ENCODE peak calls at places on chromosomes 1 and 21, in ten cellular contexts. One of them, this sample, is unnamed.
A peak's percentile ranks its signal among the peaks of the same experiment; 100 is the strongest.

GRCh38 chr1:213138892-213139291 is 87.9 kb downstream of the RPS6KC1 start:
- DNase-seq in fibroblast of lung: peak; percentile 71
- DNase-seq in A549: no peak
- DNase-seq in mesendoderm: no peak
- DNase-seq in IMR-90: peak; percentile 69
- DNase-seq in OCI-LY7: no peak
- DNase-seq in keratinocyte: no peak
- DNase-seq in H9: no peak
- DNase-seq in neural progenitor cell: no peak
- DNase-seq in GM23338: no peak
- DNase-seq in this sample: no peak

GRCh38 chr1:186323865-186324264 is 51.2 kb downstream of the TPR start:
- DNase-seq in neural progenitor cell: no peak
- DNase-seq in H9: no peak
- DNase-seq in GM23338: no peak
- DNase-seq in A549: no peak
- DNase-seq in mesendoderm: no peak
- DNase-seq in fibroblast of lung: no peak
- DNase-seq in IMR-90: no peak
- DNase-seq in OCI-LY7: no peak
- DNase-seq in keratinocyte: no peak
- DNase-seq in this sample: no peak

GRCh38 chr1:193348126-193349045 is 162.0 kb upstream of the B3GALT2 start:
- DNase-seq in H9: no peak
- DNase-seq in A549: no peak
- DNase-seq in fibroblast of lung: peak; percentile 39
- DNase-seq in GM23338: peak; percentile 10
- DNase-seq in neural progenitor cell: peak; percentile 22
- DNase-seq in mesendoderm: peak; percentile 8
- DNase-seq in keratinocyte: no peak
- DNase-seq in OCI-LY7: no peak
- DNase-seq in IMR-90: peak; percentile 37
- DNase-seq in this sample: no peak

GRCh38 chr1:10778640-10779039 is 17.8 kb downstream of the CASZ1 start:
- DNase-seq in keratinocyte: no peak
- DNase-seq in mesendoderm: no peak
- DNase-seq in H9: no peak
- DNase-seq in A549: no peak
- DNase-seq in OCI-LY7: no peak
- DNase-seq in IMR-90: no peak
- DNase-seq in neural progenitor cell: no peak
- DNase-seq in fibroblast of lung: no peak
- DNase-seq in GM23338: no peak
- DNase-seq in this sample: no peak

GRCh38 chr1:59116920-59117542 is 179.9 kb upstream of the FGGY start:
- DNase-seq in IMR-90: peak; percentile 56
- DNase-seq in GM23338: peak; percentile 77
- DNase-seq in keratinocyte: no peak
- DNase-seq in fibroblast of lung: peak; percentile 76
- DNase-seq in H9: peak; percentile 75
- DNase-seq in OCI-LY7: no peak
- DNase-seq in neural progenitor cell: peak; percentile 66
- DNase-seq in A549: no peak
- DNase-seq in mesendoderm: peak; percentile 65
- DNase-seq in this sample: no peak

GRCh38 chr1:40273547-40274166 is 15.6 kb downstream of the ZMPSTE24 start:
- DNase-seq in mesendoderm: no peak
- DNase-seq in neural progenitor cell: no peak
- DNase-seq in GM23338: no peak
- DNase-seq in A549: no peak
- DNase-seq in fibroblast of lung: no peak
- DNase-seq in keratinocyte: no peak
- DNase-seq in IMR-90: no peak
- DNase-seq in H9: no peak
- DNase-seq in OCI-LY7: no peak
- DNase-seq in this sample: no peak

GRCh38 chr1:228867951-228868730 is 132.9 kb downstream of the RHOU start:
- DNase-seq in neural progenitor cell: no peak
- DNase-seq in keratinocyte: no peak
- DNase-seq in H9: peak; percentile 22
- DNase-seq in GM23338: no peak
- DNase-seq in OCI-LY7: no peak
- DNase-seq in A549: no peak
- DNase-seq in mesendoderm: no peak
- DNase-seq in fibroblast of lung: no peak
- DNase-seq in IMR-90: no peak
- DNase-seq in this sample: no peak

GRCh38 chr1:181647314-181648035 is 164.2 kb downstream of the CACNA1E start:
- DNase-seq in H9: no peak
- DNase-seq in OCI-LY7: no peak
- DNase-seq in IMR-90: no peak
- DNase-seq in mesendoderm: no peak
- DNase-seq in GM23338: no peak
- DNase-seq in fibroblast of lung: peak; percentile 47
- DNase-seq in neural progenitor cell: no peak
- DNase-seq in A549: no peak
- DNase-seq in keratinocyte: peak; percentile 32
- DNase-seq in this sample: no peak

GRCh38 chr1:15322648-15323350 is 75.8 kb downstream of the FHAD1 start:
- DNase-seq in mesendoderm: peak; percentile 45
- DNase-seq in fibroblast of lung: no peak
- DNase-seq in H9: no peak
- DNase-seq in GM23338: peak; percentile 28
- DNase-seq in A549: no peak
- DNase-seq in keratinocyte: no peak
- DNase-seq in neural progenitor cell: no peak
- DNase-seq in OCI-LY7: no peak
- DNase-seq in IMR-90: no peak
- DNase-seq in this sample: peak; percentile 44

GRCh38 chr1:186768906-186769305 is 59.8 kb upstream of the PLA2G4A start:
- DNase-seq in H9: no peak
- DNase-seq in fibroblast of lung: no peak
- DNase-seq in A549: no peak
- DNase-seq in OCI-LY7: no peak
- DNase-seq in IMR-90: no peak
- DNase-seq in keratinocyte: no peak
- DNase-seq in GM23338: no peak
- DNase-seq in neural progenitor cell: no peak
- DNase-seq in mesendoderm: no peak
- DNase-seq in this sample: peak; percentile 68

GRCh38 chr1:1858382-1859086 is 32.4 kb downstream of the GNB1 start:
- DNase-seq in H9: peak; percentile 55
- DNase-seq in OCI-LY7: no peak
- DNase-seq in neural progenitor cell: peak; percentile 56
- DNase-seq in fibroblast of lung: peak; percentile 82
- DNase-seq in GM23338: peak; percentile 72
- DNase-seq in IMR-90: peak; percentile 81
- DNase-seq in keratinocyte: no peak
- DNase-seq in mesendoderm: peak; percentile 87
- DNase-seq in A549: peak; percentile 62
- DNase-seq in this sample: no peak

GRCh38 chr21:45880097-45881068 is 101.2 kb upstream of the COL6A1 start:
- DNase-seq in keratinocyte: no peak
- DNase-seq in A549: peak; percentile 62
- DNase-seq in GM23338: peak; percentile 96
- DNase-seq in H9: peak; percentile 82
- DNase-seq in OCI-LY7: peak; percentile 65
- DNase-seq in neural progenitor cell: peak; percentile 92
- DNase-seq in fibroblast of lung: peak; percentile 67
- DNase-seq in IMR-90: peak; percentile 58
- DNase-seq in mesendoderm: peak; percentile 84
- DNase-seq in this sample: peak; percentile 91

GRCh38 chr1:113451710-113452109 is 61.4 kb downstream of the MAGI3 start:
- DNase-seq in GM23338: no peak
- DNase-seq in OCI-LY7: no peak
- DNase-seq in fibroblast of lung: no peak
- DNase-seq in neural progenitor cell: no peak
- DNase-seq in H9: no peak
- DNase-seq in mesendoderm: no peak
- DNase-seq in IMR-90: no peak
- DNase-seq in keratinocyte: no peak
- DNase-seq in A549: no peak
- DNase-seq in this sample: no peak

GRCh38 chr1:231487019-231487418 is 41.5 kb upstream of the TSNAX start:
- DNase-seq in mesendoderm: no peak
- DNase-seq in A549: no peak
- DNase-seq in fibroblast of lung: peak; percentile 24
- DNase-seq in H9: no peak
- DNase-seq in OCI-LY7: no peak
- DNase-seq in keratinocyte: no peak
- DNase-seq in IMR-90: peak; percentile 81
- DNase-seq in neural progenitor cell: no peak
- DNase-seq in GM23338: no peak
- DNase-seq in this sample: no peak

GRCh38 chr1:180369061-180369460 is 133.3 kb downstream of the ACBD6 start:
- DNase-seq in A549: no peak
- DNase-seq in mesendoderm: no peak
- DNase-seq in IMR-90: no peak
- DNase-seq in keratinocyte: no peak
- DNase-seq in OCI-LY7: no peak
- DNase-seq in GM23338: no peak
- DNase-seq in fibroblast of lung: no peak
- DNase-seq in H9: no peak
- DNase-seq in neural progenitor cell: no peak
- DNase-seq in this sample: no peak

GRCh38 chr1:180363596-180363995 is 133.5 kb downstream of the LHX4 start:
- DNase-seq in neural progenitor cell: no peak
- DNase-seq in fibroblast of lung: no peak
- DNase-seq in GM23338: peak; percentile 51
- DNase-seq in H9: no peak
- DNase-seq in IMR-90: no peak
- DNase-seq in keratinocyte: no peak
- DNase-seq in A549: no peak
- DNase-seq in OCI-LY7: no peak
- DNase-seq in mesendoderm: no peak
- DNase-seq in this sample: no peak

GRCh38 chr1:180365039-180365438 is 135.0 kb downstream of the LHX4 start:
- DNase-seq in GM23338: peak; percentile 67
- DNase-seq in OCI-LY7: peak; percentile 10
- DNase-seq in H9: no peak
- DNase-seq in mesendoderm: peak; percentile 49
- DNase-seq in keratinocyte: no peak
- DNase-seq in fibroblast of lung: no peak
- DNase-seq in IMR-90: no peak
- DNase-seq in A549: no peak
- DNase-seq in neural progenitor cell: peak; percentile 28
- DNase-seq in this sample: peak; percentile 77

GRCh38 chr1:180366386-180367068 is 135.8 kb downstream of the ACBD6 start:
- DNase-seq in fibroblast of lung: peak; percentile 63
- DNase-seq in IMR-90: peak; percentile 70
- DNase-seq in neural progenitor cell: no peak
- DNase-seq in GM23338: no peak
- DNase-seq in OCI-LY7: no peak
- DNase-seq in A549: no peak
- DNase-seq in H9: no peak
- DNase-seq in keratinocyte: no peak
- DNase-seq in mesendoderm: no peak
- DNase-seq in this sample: no peak
- H3K4me2 ChIP-seq in fibroblast of lung: no peak overlapping the region
- H3K4me2 ChIP-seq in IMR-90: peak overlapping the region; percentile 68
- H3K4me2 ChIP-seq in neural progenitor cell: no peak overlapping the region
- H3K4me2 ChIP-seq in GM23338: no peak overlapping the region
- H3K4me2 ChIP-seq in OCI-LY7: no peak overlapping the region
- H3K4me2 ChIP-seq in A549: no peak overlapping the region
- H3K4me2 ChIP-seq in H9: no peak overlapping the region
- H3K4me2 ChIP-seq in keratinocyte: no peak overlapping the region
- H3K4me2 ChIP-seq in mesendoderm: no peak overlapping the region
- H3K4me2 ChIP-seq in this sample: no peak overlapping the region

GRCh38 chr1:54794401-54795099 is 6.6 kb downstream of the TTC22 start:
- DNase-seq in H9: no peak
- DNase-seq in IMR-90: peak; percentile 4
- DNase-seq in keratinocyte: no peak
- DNase-seq in GM23338: no peak
- DNase-seq in fibroblast of lung: no peak
- DNase-seq in OCI-LY7: no peak
- DNase-seq in A549: no peak
- DNase-seq in mesendoderm: no peak
- DNase-seq in neural progenitor cell: no peak
- DNase-seq in this sample: no peak
- H3K4me2 ChIP-seq in H9: no peak overlapping the region
- H3K4me2 ChIP-seq in IMR-90: no peak overlapping the region
- H3K4me2 ChIP-seq in keratinocyte: no peak overlapping the region
- H3K4me2 ChIP-seq in GM23338: peak overlapping the region; percentile 26
- H3K4me2 ChIP-seq in fibroblast of lung: no peak overlapping the region
- H3K4me2 ChIP-seq in OCI-LY7: no peak overlapping the region
- H3K4me2 ChIP-seq in A549: peak overlapping the region; percentile 32
- H3K4me2 ChIP-seq in mesendoderm: no peak overlapping the region
- H3K4me2 ChIP-seq in neural progenitor cell: no peak overlapping the region
- H3K4me2 ChIP-seq in this sample: no peak overlapping the region

DNA sequence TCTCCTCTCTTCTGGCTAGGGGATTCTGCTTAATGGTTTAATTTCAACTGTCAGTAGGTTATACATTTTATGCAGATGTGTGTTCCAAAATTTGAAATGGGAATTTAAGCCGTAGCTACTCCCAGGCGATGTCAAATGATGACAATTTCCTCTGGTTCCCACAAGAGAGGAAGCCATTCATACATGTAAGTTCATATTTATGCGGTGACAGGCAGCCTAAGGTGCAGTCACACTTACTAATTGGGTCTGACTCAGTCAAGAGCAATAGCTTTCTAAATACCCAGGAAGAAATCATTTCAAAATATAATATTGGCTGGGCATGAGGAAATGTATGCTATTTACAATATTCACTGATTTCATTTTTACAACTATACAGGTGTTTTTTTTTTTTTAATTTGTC is 1.3 kb downstream of the DSCAM start:
- DNase-seq in A549: no peak
- DNase-seq in H9: no peak
- DNase-seq in GM23338: no peak
- DNase-seq in IMR-90: peak; percentile 3
- DNase-seq in keratinocyte: peak; percentile 75
- DNase-seq in OCI-LY7: no peak
- DNase-seq in mesendoderm: no peak
- DNase-seq in neural progenitor cell: no peak
- DNase-seq in fibroblast of lung: peak; percentile 58
- DNase-seq in this sample: no peak
- H3K4me2 ChIP-seq in A549: no peak overlapping the region
- H3K4me2 ChIP-seq in H9: no peak overlapping the region
- H3K4me2 ChIP-seq in GM23338: peak overlapping the region; percentile 38
- H3K4me2 ChIP-seq in IMR-90: no peak overlapping the region
- H3K4me2 ChIP-seq in keratinocyte: peak overlapping the region; percentile 89
- H3K4me2 ChIP-seq in OCI-LY7: no peak overlapping the region
- H3K4me2 ChIP-seq in mesendoderm: no peak overlapping the region
- H3K4me2 ChIP-seq in neural progenitor cell: no peak overlapping the region
- H3K4me2 ChIP-seq in fibroblast of lung: no peak overlapping the region
- H3K4me2 ChIP-seq in this sample: no peak overlapping the region

DNA sequence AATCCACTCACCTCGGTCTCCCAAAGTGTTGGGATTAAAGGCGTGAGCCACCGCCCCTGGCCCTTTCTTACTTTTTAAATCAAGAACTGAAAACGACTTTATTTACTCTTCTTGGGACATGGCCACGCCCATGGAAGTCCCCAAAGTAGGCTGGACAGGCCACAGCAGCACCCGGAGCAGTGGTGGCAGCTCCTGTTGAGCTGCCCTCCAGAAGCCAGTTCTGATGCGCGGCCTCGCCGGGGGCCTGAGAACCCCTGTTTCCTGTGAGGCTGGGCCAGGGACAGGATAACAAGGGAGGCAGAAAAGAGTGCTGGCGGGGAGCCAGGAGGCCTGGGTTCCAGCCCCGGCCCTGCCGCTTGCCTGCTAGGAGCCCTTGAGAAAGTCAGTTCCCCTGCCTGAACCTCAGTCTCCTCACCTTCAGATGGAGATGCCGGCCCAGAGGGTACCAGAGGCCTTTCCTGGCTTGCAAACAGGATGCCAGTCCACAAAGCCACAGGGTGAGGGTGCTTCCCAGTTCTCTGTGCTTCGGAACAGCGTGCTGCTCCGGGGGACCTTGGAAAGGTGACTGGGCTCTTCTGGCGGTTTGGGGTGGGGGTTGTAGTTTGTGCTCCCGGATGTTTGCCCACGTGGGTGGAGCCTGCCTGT is 59.4 kb downstream of the RUNX3 start:
- DNase-seq in A549: no peak
- DNase-seq in fibroblast of lung: no peak
- DNase-seq in neural progenitor cell: no peak
- DNase-seq in keratinocyte: no peak
- DNase-seq in OCI-LY7: no peak
- DNase-seq in H9: no peak
- DNase-seq in IMR-90: no peak
- DNase-seq in GM23338: no peak
- DNase-seq in mesendoderm: no peak
- DNase-seq in this sample: no peak
- H3K4me2 ChIP-seq in A549: no peak overlapping the region
- H3K4me2 ChIP-seq in fibroblast of lung: no peak overlapping the region
- H3K4me2 ChIP-seq in neural progenitor cell: no peak overlapping the region
- H3K4me2 ChIP-seq in keratinocyte: no peak overlapping the region
- H3K4me2 ChIP-seq in OCI-LY7: no peak overlapping the region
- H3K4me2 ChIP-seq in H9: no peak overlapping the region
- H3K4me2 ChIP-seq in IMR-90: no peak overlapping the region
- H3K4me2 ChIP-seq in GM23338: no peak overlapping the region
- H3K4me2 ChIP-seq in mesendoderm: no peak overlapping the region
- H3K4me2 ChIP-seq in this sample: no peak overlapping the region